ENCODE peak calls at places on chromosome 16, in five cellular contexts. K, E, R, G and T are unnamed samples.

GRCh38 chr16:27718136-27718766 is 168.3 kb downstream of the KATNIP start:
- DNase-seq in G (no peak), K (no peak), E (no peak), R (no peak), T (no peak)

GRCh38 chr16:81655474-81656162 is 123.5 kb upstream of the PLCG2 start:
- DNase-seq in R (no peak), K (no peak), E (no peak), G (no peak), T (no peak)

GRCh38 chr16:17339764-17340541 is 130.8 kb downstream of the XYLT1 start:
- DNase-seq in R (no peak), K (no peak), G (peak), E (no peak), T (no peak)

GRCh38 chr16:29665294-29666077 is 2.4 kb downstream of the SPN start:
- DNase-seq in K (no peak), G (no peak), R (no peak), E (no peak), T (no peak)

GRCh38 chr16:89922477-89922883 is 662 bp upstream of the TUBB3 start:
- DNase-seq in E (peak), R (peak), K (peak), G (peak), T (peak)

GRCh38 chr16:11871193-11871592 is 19.9 kb upstream of the RSL1D1 start:
- DNase-seq in G (peak), R (no peak), K (no peak), E (peak), T (no peak)

GRCh38 chr16:3999890-4000325 is 116.3 kb downstream of the ADCY9 start:
- DNase-seq in K (no peak), R (no peak), G (no peak), E (no peak), T (no peak)

GRCh38 chr16:72122916-72123315 is 29.3 kb downstream of the DHX38 start:
- DNase-seq in G (no peak), E (no peak), K (no peak), R (no peak), T (no peak)

GRCh38 chr16:21608647-21609328 is 9.4 kb downstream of the METTL9 start:
- DNase-seq in E (peak), G (peak), K (no peak), R (no peak), T (no peak)

GRCh38 chr16:49725651-49726050 is 130.3 kb downstream of the ZNF423 start:
- DNase-seq in E (no peak), R (no peak), K (no peak), G (no peak), T (no peak)

GRCh38 chr16:5653041-5653440 is 555.4 kb upstream of the EEF2KMT start:
- DNase-seq in K (no peak), R (no peak), E (no peak), G (no peak), T (no peak)

GRCh38 chr16:87964049-87964448 is 12.8 kb downstream of the BANP start:
- DNase-seq in R (no peak), K (no peak), E (no peak), G (no peak), T (no peak)

GRCh38 chr16:2372684-2373083 is 32.2 kb upstream of the ABCA3 start:
- DNase-seq in E (no peak), R (no peak), K (no peak), G (no peak), T (no peak)

GRCh38 chr16:66508261-66508913 is 41.5 kb downstream of the TK2 start:
- DNase-seq in E (no peak), G (no peak), K (peak), R (peak), T (no peak)

GRCh38 chr16:4006441-4006989 is 109.7 kb downstream of the ADCY9 start:
- DNase-seq in G (no peak), R (no peak), E (no peak), K (no peak), T (no peak)

GRCh38 chr16:56888806-56889205 is 23.8 kb downstream of the SLC12A3 start:
- DNase-seq in E (no peak), K (no peak), G (no peak), R (no peak), T (no peak)

GRCh38 chr16:52497067-52497816 is 49.7 kb downstream of the TOX3 start:
- DNase-seq in K (no peak), G (no peak), E (no peak), R (no peak), T (no peak)

GRCh38 chr16:85498607-85499006 is 114.5 kb upstream of the GSE1 start:
- DNase-seq in E (no peak), K (no peak), G (no peak), R (no peak), T (no peak)

GRCh38 chr16:81600275-81600674 is 155.7 kb downstream of the CMIP start:
- DNase-seq in E (no peak), R (peak), K (no peak), G (peak), T (no peak)

GRCh38 chr16:3665508-3665907 is 11.0 kb downstream of the DNASE1 start:
- DNase-seq in R (no peak), E (no peak), G (no peak), K (no peak), T (no peak)

GRCh38 chr16:76114681-76115080 is 162.5 kb upstream of the CNTNAP4 start:
- DNase-seq in R (no peak), K (no peak), G (no peak), E (no peak), T (no peak)

GRCh38 chr16:89795676-89796075 is 20.8 kb downstream of the FANCA start:
- DNase-seq in E (no peak), G (no peak), R (no peak), K (no peak), T (no peak)

GRCh38 chr16:3716831-3717234 is 491 bp downstream of the TRAP1 start:
- DNase-seq in E (peak), K (no peak), G (peak), R (no peak), T (no peak)

GRCh38 chr16:81995651-81996050 is 15.6 kb downstream of the SDR42E1 start:
- DNase-seq in G (peak), K (no peak), E (no peak), R (no peak), T (no peak)

GRCh38 chr16:12500771-12501170 is 302.9 kb downstream of the CPPED1 start:
- DNase-seq in E (no peak), K (no peak), R (no peak), G (no peak), T (no peak)

GRCh38 chr16:8855051-8855786 is 13.6 kb downstream of the CARHSP1 start:
- DNase-seq in G (no peak), R (no peak), K (no peak), E (peak), T (no peak)

GRCh38 chr16:67346328-67346727 is 19.7 kb downstream of the LRRC36 start:
- DNase-seq in E (no peak), G (no peak), R (no peak), K (no peak), T (no peak)

GRCh38 chr16:1164975-1165374 is 12.1 kb downstream of the CACNA1H start:
- DNase-seq in G (no peak), K (no peak), R (no peak), E (no peak), T (no peak)

GRCh38 chr16:28202147-28202746 is 9.5 kb downstream of the XPO6 start:
- DNase-seq in R (no peak), E (peak), G (peak), K (no peak), T (no peak)

GRCh38 chr16:89858973-89859808 is 14.2 kb upstream of the TCF25 start:
- DNase-seq in G (no peak), K (no peak), R (no peak), E (no peak), T (no peak)